ENCODE peak calls at places on chromosomes 6 and 20, in eight cellular contexts. X is glutamatergic neuron, O is ecto neural progenitor cell, U is IMR-90, Z is amygdala, F is transverse colon, A is NCI-H1694 treated with DMSO at 0.1 percent for 48 hours, C is breast epithelium. E is an unnamed sample.

GRCh38 chr6:166540631-166541331 is 45.7 kb downstream of the RAMACL start:
- DNase-seq in X (no peak), O (no peak), U (peak), Z (no peak), F (peak), A (no peak), C (no peak), E (peak)

GRCh38 chr6:158452191-158452590 is 107.7 kb upstream of the TMEM181 start:
- DNase-seq in X (no peak), O (no peak), U (no peak), Z (no peak), F (no peak), A (no peak), C (no peak), E (no peak)

GRCh38 chr6:72418495-72418894 is 203.4 kb upstream of the KCNQ5 start:
- DNase-seq in X (no peak), O (peak), U (peak), Z (no peak), F (no peak), A (peak), C (no peak), E (no peak)

GRCh38 chr20:33677991-33678431 is 3.8 kb upstream of the NECAB3 start:
- DNase-seq in X (peak), O (no peak), U (no peak), Z (no peak), F (no peak), A (no peak), C (no peak), E (no peak)

GRCh38 chr6:50025258-50025657 is 3.5 kb upstream of the DEFB110 start:
- DNase-seq in X (no peak), O (no peak), U (no peak), Z (no peak), F (no peak), A (no peak), C (no peak), E (no peak)

GRCh38 chr6:30129270-30129669 is 6.7 kb upstream of the TRIM40 start:
- DNase-seq in X (no peak), O (no peak), U (no peak), Z (no peak), F (no peak), A (no peak), C (no peak), E (no peak)

GRCh38 chr6:43435682-43436437 is 8.5 kb downstream of the ABCC10 start:
- DNase-seq in X (no peak), O (no peak), U (no peak), Z (no peak), F (no peak), A (no peak), C (no peak), E (no peak)

GRCh38 chr6:94278146-94278545 is 858.8 kb upstream of the EPHA7 start:
- DNase-seq in X (no peak), O (no peak), U (no peak), Z (no peak), F (no peak), A (no peak), C (no peak), E (no peak)

GRCh38 chr6:64945450-64945849 is 761.6 kb downstream of the EYS start:
- DNase-seq in X (no peak), O (no peak), U (no peak), Z (no peak), F (no peak), A (no peak), C (no peak), E (no peak)

GRCh38 chr20:235891-236290 is 8.8 kb downstream of the DEFB129 start:
- DNase-seq in X (no peak), O (no peak), U (no peak), Z (no peak), F (no peak), A (no peak), C (no peak), E (no peak)

GRCh38 chr6:18379376-18380117 is 7.6 kb upstream of the RNF144B start:
- DNase-seq in X (no peak), O (no peak), U (no peak), Z (no peak), F (no peak), A (no peak), C (no peak), E (no peak)

GRCh38 chr6:2285510-2285909 is 40.1 kb upstream of the GMDS start:
- DNase-seq in X (no peak), O (no peak), U (no peak), Z (no peak), F (no peak), A (no peak), C (no peak), E (no peak)

GRCh38 chr20:62893700-62894099 is 32.1 kb upstream of the TCFL5 start:
- DNase-seq in X (no peak), O (no peak), U (no peak), Z (no peak), F (no peak), A (no peak), C (no peak), E (no peak)

GRCh38 chr6:26044140-26045045 is 42.8 kb upstream of the HFE start:
- DNase-seq in X (no peak), O (no peak), U (peak), Z (no peak), F (peak), A (no peak), C (no peak), E (no peak)

GRCh38 chr6:43702522-43703440 is 15.2 kb upstream of the MRPS18A start:
- DNase-seq in X (peak), O (peak), U (peak), Z (no peak), F (peak), A (no peak), C (peak), E (no peak)

GRCh38 chr20:1876975-1877603 is 18.1 kb upstream of the SIRPA start:
- DNase-seq in X (no peak), O (no peak), U (peak), Z (peak), F (no peak), A (no peak), C (no peak), E (no peak)

GRCh38 chr6:55276745-55277627 is 50.3 kb upstream of the GFRAL start:
- DNase-seq in X (peak), O (peak), U (peak), Z (no peak), F (no peak), A (peak), C (no peak), E (no peak)

GRCh38 chr20:764255-764654 is 4.0 kb downstream of the SLC52A3 start:
- DNase-seq in X (no peak), O (no peak), U (no peak), Z (no peak), F (no peak), A (no peak), C (no peak), E (no peak)

GRCh38 chr6:73610444-73611275 is 43.1 kb downstream of the SLC17A5 start:
- DNase-seq in X (no peak), O (no peak), U (peak), Z (no peak), F (no peak), A (peak), C (no peak), E (no peak)

E was measured in nucleus accumbens.